ENCODE peak calls at places on chromosomes 16 and 17, in six cellular contexts. One of them, this sample, is unnamed.

GRCh38 chr16:57123969-57124674 is 31.7 kb downstream of the CPNE2 start:
- DNase-seq in fibroblast of villous mesenchyme: no peak
- DNase-seq in AG04450: no peak
- DNase-seq in A673: no peak
- DNase-seq in CD4-positive, alpha-beta T cell: no peak
- DNase-seq in PC-3: no peak
- DNase-seq in this sample: no peak

GRCh38 chr17:77318491-77319210 is 177.9 kb downstream of the SEC14L1 start:
- DNase-seq in fibroblast of villous mesenchyme: peak; percentile 70
- DNase-seq in CD4-positive, alpha-beta T cell: no peak
- DNase-seq in PC-3: no peak
- DNase-seq in A673: peak; percentile 35
- DNase-seq in AG04450: no peak
- DNase-seq in this sample: peak; percentile 60

GRCh38 chr16:56388209-56388608 is 37.1 kb downstream of the AMFR start:
- DNase-seq in CD4-positive, alpha-beta T cell: no peak
- DNase-seq in PC-3: no peak
- DNase-seq in AG04450: no peak
- DNase-seq in A673: no peak
- DNase-seq in fibroblast of villous mesenchyme: no peak
- DNase-seq in this sample: no peak

GRCh38 chr16:72838999-72839398 is 208.9 kb downstream of the ZFHX3 start:
- DNase-seq in A673: no peak
- DNase-seq in fibroblast of villous mesenchyme: no peak
- DNase-seq in AG04450: no peak
- DNase-seq in CD4-positive, alpha-beta T cell: no peak
- DNase-seq in PC-3: no peak
- DNase-seq in this sample: no peak

GRCh38 chr17:3260163-3260562 is 38.0 kb downstream of the OR3A1 start:
- DNase-seq in AG04450: no peak
- DNase-seq in PC-3: no peak
- DNase-seq in fibroblast of villous mesenchyme: no peak
- DNase-seq in CD4-positive, alpha-beta T cell: no peak
- DNase-seq in A673: no peak
- DNase-seq in this sample: no peak

GRCh38 chr17:78040561-78041400 is 82.3 kb downstream of the TNRC6C start:
- DNase-seq in fibroblast of villous mesenchyme: peak; percentile 26
- DNase-seq in CD4-positive, alpha-beta T cell: peak; percentile 18
- DNase-seq in A673: peak; percentile 81
- DNase-seq in AG04450: no peak
- DNase-seq in PC-3: peak; percentile 80
- DNase-seq in this sample: peak; percentile 53

GRCh38 chr17:35291802-35292201 is 48.9 kb downstream of the SLFN5 start:
- DNase-seq in AG04450: no peak
- DNase-seq in fibroblast of villous mesenchyme: peak; percentile 48
- DNase-seq in A673: no peak
- DNase-seq in CD4-positive, alpha-beta T cell: no peak
- DNase-seq in PC-3: peak; percentile 16
- DNase-seq in this sample: peak; percentile 89

GRCh38 chr16:84244728-84245127 is 4.9 kb upstream of the KCNG4 start:
- DNase-seq in A673: no peak
- DNase-seq in CD4-positive, alpha-beta T cell: no peak
- DNase-seq in AG04450: no peak
- DNase-seq in PC-3: no peak
- DNase-seq in fibroblast of villous mesenchyme: no peak
- DNase-seq in this sample: no peak

GRCh38 chr17:7959503-7960253 is 27.7 kb downstream of the CNTROB start:
- DNase-seq in AG04450: no peak
- DNase-seq in PC-3: no peak
- DNase-seq in CD4-positive, alpha-beta T cell: no peak
- DNase-seq in fibroblast of villous mesenchyme: peak; percentile 79
- DNase-seq in A673: no peak
- DNase-seq in this sample: peak; percentile 32

GRCh38 chr16:10678655-10679054 is 16.1 kb downstream of the TEKT5 start:
- DNase-seq in A673: peak; percentile 79
- DNase-seq in fibroblast of villous mesenchyme: no peak
- DNase-seq in AG04450: no peak
- DNase-seq in CD4-positive, alpha-beta T cell: no peak
- DNase-seq in PC-3: no peak
- DNase-seq in this sample: no peak

GRCh38 chr17:39634384-39634871 is 2.5 kb upstream of the STARD3 start:
- DNase-seq in AG04450: no peak
- DNase-seq in A673: peak; percentile 50
- DNase-seq in PC-3: peak; percentile 55
- DNase-seq in fibroblast of villous mesenchyme: peak; percentile 48
- DNase-seq in CD4-positive, alpha-beta T cell: no peak
- DNase-seq in this sample: peak; percentile 62

GRCh38 chr16:25716186-25716585 is 24.4 kb downstream of the HS3ST4 start:
- DNase-seq in PC-3: no peak
- DNase-seq in fibroblast of villous mesenchyme: no peak
- DNase-seq in AG04450: no peak
- DNase-seq in CD4-positive, alpha-beta T cell: no peak
- DNase-seq in A673: no peak
- DNase-seq in this sample: no peak

GRCh38 chr17:46182961-46183360 is 10.3 kb downstream of the KANSL1 start:
- DNase-seq in A673: peak; percentile 23
- DNase-seq in CD4-positive, alpha-beta T cell: no peak
- DNase-seq in PC-3: no peak
- DNase-seq in fibroblast of villous mesenchyme: no peak
- DNase-seq in AG04450: no peak
- DNase-seq in this sample: no peak

GRCh38 chr16:12293017-12293618 is 316.6 kb downstream of the SNX29 start:
- DNase-seq in A673: peak; percentile 13
- DNase-seq in PC-3: no peak
- DNase-seq in CD4-positive, alpha-beta T cell: no peak
- DNase-seq in AG04450: no peak
- DNase-seq in fibroblast of villous mesenchyme: peak; percentile 69
- DNase-seq in this sample: no peak

GRCh38 chr16:54275956-54276355 is 10.6 kb downstream of the IRX3 start:
- DNase-seq in CD4-positive, alpha-beta T cell: no peak
- DNase-seq in PC-3: no peak
- DNase-seq in fibroblast of villous mesenchyme: no peak
- DNase-seq in A673: no peak
- DNase-seq in AG04450: no peak
- DNase-seq in this sample: no peak

GRCh38 chr16:66740010-66740409 is 11.4 kb downstream of the DYNC1LI2 start:
- DNase-seq in CD4-positive, alpha-beta T cell: no peak
- DNase-seq in AG04450: no peak
- DNase-seq in A673: peak; percentile 68
- DNase-seq in fibroblast of villous mesenchyme: peak; percentile 41
- DNase-seq in PC-3: peak; percentile 42
- DNase-seq in this sample: peak; percentile 54

GRCh38 chr16:79808731-79809130 is 208.2 kb upstream of the MAF start:
- DNase-seq in A673: no peak
- DNase-seq in PC-3: no peak
- DNase-seq in CD4-positive, alpha-beta T cell: no peak
- DNase-seq in AG04450: no peak
- DNase-seq in fibroblast of villous mesenchyme: no peak
- DNase-seq in this sample: no peak

GRCh38 chr16:55401036-55401435 is 77.0 kb downstream of the IRX6 start:
- DNase-seq in fibroblast of villous mesenchyme: no peak
- DNase-seq in AG04450: no peak
- DNase-seq in PC-3: no peak
- DNase-seq in CD4-positive, alpha-beta T cell: no peak
- DNase-seq in A673: no peak
- DNase-seq in this sample: no peak

GRCh38 chr17:41882756-41883155 is 17.5 kb upstream of the KLHL11 start:
- DNase-seq in PC-3: no peak
- DNase-seq in CD4-positive, alpha-beta T cell: no peak
- DNase-seq in A673: no peak
- DNase-seq in fibroblast of villous mesenchyme: no peak
- DNase-seq in AG04450: no peak
- DNase-seq in this sample: no peak
- TF ChIP-seq CTCF in PC-3: no peak
- TF ChIP-seq CTCF in CD4-positive, alpha-beta T cell: no peak
- TF ChIP-seq CTCF in A673: no peak
- TF ChIP-seq CTCF in fibroblast of villous mesenchyme: no peak
- TF ChIP-seq CTCF in AG04450: no peak
- TF ChIP-seq CTCF in this sample: no peak

GRCh38 chr17:48499248-48499647 is 31.6 kb downstream of the HOXB1 start:
- DNase-seq in fibroblast of villous mesenchyme: peak; percentile 57
- DNase-seq in A673: no peak
- DNase-seq in PC-3: peak; percentile 92
- DNase-seq in CD4-positive, alpha-beta T cell: no peak
- DNase-seq in AG04450: no peak
- DNase-seq in this sample: no peak

GRCh38 chr17:48499743-48500434 is 30.9 kb downstream of the HOXB1 start:
- DNase-seq in CD4-positive, alpha-beta T cell: no peak
- DNase-seq in A673: no peak
- DNase-seq in fibroblast of villous mesenchyme: peak; percentile 40
- DNase-seq in PC-3: no peak
- DNase-seq in AG04450: no peak
- DNase-seq in this sample: no peak

GRCh38 chr17:48502312-48502711 is 28.5 kb downstream of the HOXB1 start:
- DNase-seq in CD4-positive, alpha-beta T cell: no peak
- DNase-seq in AG04450: no peak
- DNase-seq in A673: no peak
- DNase-seq in fibroblast of villous mesenchyme: no peak
- DNase-seq in PC-3: no peak
- DNase-seq in this sample: no peak

GRCh38 chr17:48502901-48503300 is 27.9 kb downstream of the HOXB1 start:
- DNase-seq in AG04450: no peak
- DNase-seq in A673: no peak
- DNase-seq in CD4-positive, alpha-beta T cell: no peak
- DNase-seq in PC-3: no peak
- DNase-seq in fibroblast of villous mesenchyme: peak; percentile 83
- DNase-seq in this sample: no peak

DNA sequence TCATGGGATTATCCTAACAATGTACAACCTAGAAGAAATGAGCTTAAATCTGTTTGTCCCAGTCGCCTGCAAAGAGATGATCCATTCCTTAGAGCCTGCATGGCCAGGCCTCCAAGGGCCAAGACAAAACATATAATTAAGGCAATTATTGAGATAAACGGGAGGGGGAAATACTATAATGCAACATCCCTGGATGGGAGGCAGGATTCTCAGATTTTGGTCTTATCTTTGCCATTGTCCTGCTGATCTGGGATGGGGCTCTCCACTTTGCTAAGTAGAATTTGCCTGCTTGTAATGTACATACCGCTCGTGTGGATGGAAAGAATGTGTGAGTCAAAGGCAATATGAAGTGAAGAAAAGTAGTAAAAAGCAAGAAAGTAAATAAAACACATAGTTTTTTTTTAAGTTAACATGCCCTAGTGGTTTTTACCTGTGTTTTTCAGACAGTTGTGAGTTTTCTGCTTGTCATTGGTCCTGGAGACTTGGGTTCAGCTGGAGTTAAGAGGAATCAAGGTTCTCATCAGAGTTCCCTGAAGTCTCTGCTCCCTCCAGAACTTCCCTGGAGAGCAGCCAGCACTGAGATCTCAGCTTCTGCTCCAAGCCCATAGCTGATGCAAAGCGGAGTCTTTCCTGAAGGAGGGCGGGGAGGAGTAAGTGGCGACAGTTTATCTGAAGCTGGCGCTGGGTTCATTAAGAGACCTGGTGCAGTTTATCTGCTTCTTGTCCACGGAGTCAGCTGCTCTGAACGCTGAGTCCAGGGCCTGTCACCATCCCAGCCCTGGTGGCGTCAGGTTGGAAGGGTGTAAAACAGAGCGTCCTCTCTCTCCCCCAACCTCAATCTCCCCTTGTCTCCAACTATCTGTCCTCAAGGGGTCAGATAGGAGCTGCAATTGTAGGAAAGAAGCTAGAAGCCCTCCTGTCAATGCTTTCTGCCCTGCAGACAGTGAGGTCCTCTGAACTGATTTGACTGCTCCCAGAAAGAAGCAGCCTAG is 30.1 kb downstream of the HOXB1 start:
- DNase-seq in fibroblast of villous mesenchyme: peak; percentile 53
- DNase-seq in CD4-positive, alpha-beta T cell: no peak
- DNase-seq in AG04450: no peak
- DNase-seq in A673: no peak
- DNase-seq in PC-3: peak; percentile 72
- DNase-seq in this sample: peak; percentile 53
- TF ChIP-seq CTCF in fibroblast of villous mesenchyme: peak; percentile 30
- TF ChIP-seq CTCF in CD4-positive, alpha-beta T cell: no peak
- TF ChIP-seq CTCF in AG04450: peak; percentile 20
- TF ChIP-seq CTCF in A673: no peak
- TF ChIP-seq CTCF in PC-3: no peak
- TF ChIP-seq CTCF in this sample: no peak

GRCh38 chr16:82621796-82622195 is 5.0 kb upstream of the CDH13 start:
- DNase-seq in A673: no peak
- DNase-seq in fibroblast of villous mesenchyme: no peak
- DNase-seq in CD4-positive, alpha-beta T cell: no peak
- DNase-seq in AG04450: no peak
- DNase-seq in PC-3: peak; percentile 23
- DNase-seq in this sample: no peak

GRCh38 chr16:82629441-82630027 is 2.8 kb downstream of the CDH13 start:
- DNase-seq in fibroblast of villous mesenchyme: peak; percentile 80
- DNase-seq in AG04450: no peak
- DNase-seq in A673: no peak
- DNase-seq in CD4-positive, alpha-beta T cell: no peak
- DNase-seq in PC-3: peak; percentile 88
- DNase-seq in this sample: peak; percentile 74

GRCh38 chr16:82628741-82629140 is 2.0 kb downstream of the CDH13 start:
- DNase-seq in PC-3: no peak
- DNase-seq in AG04450: no peak
- DNase-seq in CD4-positive, alpha-beta T cell: no peak
- DNase-seq in A673: no peak
- DNase-seq in fibroblast of villous mesenchyme: no peak
- DNase-seq in this sample: no peak

GRCh38 chr16:82627811-82628339 is 1.1 kb downstream of the CDH13 start:
- DNase-seq in A673: no peak
- DNase-seq in CD4-positive, alpha-beta T cell: no peak
- DNase-seq in AG04450: no peak
- DNase-seq in PC-3: peak; percentile 51
- DNase-seq in fibroblast of villous mesenchyme: no peak
- DNase-seq in this sample: peak; percentile 30

GRCh38 chr16:82625066-82625968 is 1.5 kb upstream of the CDH13 start:
- DNase-seq in fibroblast of villous mesenchyme: no peak
- DNase-seq in PC-3: no peak
- DNase-seq in AG04450: no peak
- DNase-seq in CD4-positive, alpha-beta T cell: no peak
- DNase-seq in A673: no peak
- DNase-seq in this sample: no peak
- TF ChIP-seq CTCF in fibroblast of villous mesenchyme: no peak
- TF ChIP-seq CTCF in PC-3: no peak
- TF ChIP-seq CTCF in AG04450: no peak
- TF ChIP-seq CTCF in CD4-positive, alpha-beta T cell: no peak
- TF ChIP-seq CTCF in A673: no peak
- TF ChIP-seq CTCF in this sample: no peak

GRCh38 chr16:88433632-88434352 is 19.3 kb upstream of the ZFPM1 start:
- DNase-seq in A673: no peak
- DNase-seq in AG04450: no peak
- DNase-seq in CD4-positive, alpha-beta T cell: no peak
- DNase-seq in PC-3: no peak
- DNase-seq in fibroblast of villous mesenchyme: no peak
- DNase-seq in this sample: no peak

GRCh38 chr16:88432753-88433152 is 20.3 kb upstream of the ZFPM1 start:
- DNase-seq in AG04450: no peak
- DNase-seq in A673: no peak
- DNase-seq in fibroblast of villous mesenchyme: no peak
- DNase-seq in PC-3: no peak
- DNase-seq in CD4-positive, alpha-beta T cell: no peak
- DNase-seq in this sample: no peak

GRCh38 chr16:88435437-88436355 is 17.4 kb upstream of the ZFPM1 start:
- DNase-seq in fibroblast of villous mesenchyme: no peak
- DNase-seq in CD4-positive, alpha-beta T cell: no peak
- DNase-seq in AG04450: no peak
- DNase-seq in A673: no peak
- DNase-seq in PC-3: no peak
- DNase-seq in this sample: no peak

GRCh38 chr16:88434746-88435145 is 18.3 kb upstream of the ZFPM1 start:
- DNase-seq in AG04450: no peak
- DNase-seq in PC-3: no peak
- DNase-seq in fibroblast of villous mesenchyme: no peak
- DNase-seq in A673: no peak
- DNase-seq in CD4-positive, alpha-beta T cell: no peak
- DNase-seq in this sample: no peak

GRCh38 chr16:88434353-88434690 is 18.8 kb upstream of the ZFPM1 start:
- DNase-seq in CD4-positive, alpha-beta T cell: no peak
- DNase-seq in fibroblast of villous mesenchyme: no peak
- DNase-seq in A673: no peak
- DNase-seq in PC-3: no peak
- DNase-seq in AG04450: no peak
- DNase-seq in this sample: no peak
- TF ChIP-seq CTCF in CD4-positive, alpha-beta T cell: no peak
- TF ChIP-seq CTCF in fibroblast of villous mesenchyme: no peak
- TF ChIP-seq CTCF in A673: no peak
- TF ChIP-seq CTCF in PC-3: no peak
- TF ChIP-seq CTCF in AG04450: no peak
- TF ChIP-seq CTCF in this sample: no peak

This sample was measured in fibroblast of pulmonary artery.